ENCODE peak calls at places on chromosomes 3 and 15, in seven cellular contexts. One of them, this sample, is unnamed.
A peak's percentile ranks its signal among the peaks of the same experiment; 100 is the strongest.

GRCh38 chr3:44066806-44067205 is 174.9 kb upstream of the TOPAZ1 start:
- DNase-seq in type B pancreatic cell: peak; percentile 27
- DNase-seq in kidney tubule cell: peak; percentile 79
- DNase-seq in mesothelial cell of epicardium: no peak
- DNase-seq in non-pigmented ciliary epithelial cell: no peak
- DNase-seq in activated CD8-positive, alpha-beta memory T cell treated with anti-CD3 and anti-CD28 coated beads for 48 hours: no peak
- DNase-seq in fibroblast of gingiva: no peak
- DNase-seq in this sample: no peak

GRCh38 chr3:160196511-160197104 is 28.6 kb upstream of the C3orf80 start:
- DNase-seq in mesothelial cell of epicardium: no peak
- DNase-seq in activated CD8-positive, alpha-beta memory T cell treated with anti-CD3 and anti-CD28 coated beads for 48 hours: no peak
- DNase-seq in type B pancreatic cell: peak; percentile 34
- DNase-seq in non-pigmented ciliary epithelial cell: no peak
- DNase-seq in fibroblast of gingiva: peak; percentile 41
- DNase-seq in kidney tubule cell: no peak
- DNase-seq in this sample: no peak

GRCh38 chr3:171351676-171352075 is 108.5 kb downstream of the TNIK start:
- DNase-seq in non-pigmented ciliary epithelial cell: peak; percentile 67
- DNase-seq in mesothelial cell of epicardium: no peak
- DNase-seq in type B pancreatic cell: no peak
- DNase-seq in kidney tubule cell: peak; percentile 97
- DNase-seq in fibroblast of gingiva: peak; percentile 76
- DNase-seq in activated CD8-positive, alpha-beta memory T cell treated with anti-CD3 and anti-CD28 coated beads for 48 hours: no peak
- DNase-seq in this sample: peak; percentile 60

GRCh38 chr15:31262901-31263671 is 63.5 kb upstream of the KLF13 start:
- DNase-seq in activated CD8-positive, alpha-beta memory T cell treated with anti-CD3 and anti-CD28 coated beads for 48 hours: no peak
- DNase-seq in non-pigmented ciliary epithelial cell: no peak
- DNase-seq in fibroblast of gingiva: peak; percentile 76
- DNase-seq in kidney tubule cell: peak; percentile 98
- DNase-seq in mesothelial cell of epicardium: peak; percentile 31
- DNase-seq in type B pancreatic cell: peak; percentile 15
- DNase-seq in this sample: no peak

GRCh38 chr15:69881760-69882159 is 216.0 kb downstream of the TLE3 start:
- DNase-seq in activated CD8-positive, alpha-beta memory T cell treated with anti-CD3 and anti-CD28 coated beads for 48 hours: no peak
- DNase-seq in mesothelial cell of epicardium: no peak
- DNase-seq in kidney tubule cell: peak; percentile 50
- DNase-seq in fibroblast of gingiva: no peak
- DNase-seq in non-pigmented ciliary epithelial cell: no peak
- DNase-seq in type B pancreatic cell: no peak
- DNase-seq in this sample: no peak

GRCh38 chr3:100041328-100041749 is 73.0 kb downstream of the FILIP1L start:
- DNase-seq in mesothelial cell of epicardium: no peak
- DNase-seq in fibroblast of gingiva: peak; percentile 86
- DNase-seq in non-pigmented ciliary epithelial cell: no peak
- DNase-seq in type B pancreatic cell: no peak
- DNase-seq in activated CD8-positive, alpha-beta memory T cell treated with anti-CD3 and anti-CD28 coated beads for 48 hours: no peak
- DNase-seq in kidney tubule cell: peak; percentile 91
- DNase-seq in this sample: peak; percentile 77

GRCh38 chr15:90037961-90038633 is 37.0 kb downstream of the ZNF710 start:
- DNase-seq in fibroblast of gingiva: no peak
- DNase-seq in mesothelial cell of epicardium: no peak
- DNase-seq in type B pancreatic cell: no peak
- DNase-seq in kidney tubule cell: peak; percentile 78
- DNase-seq in non-pigmented ciliary epithelial cell: no peak
- DNase-seq in activated CD8-positive, alpha-beta memory T cell treated with anti-CD3 and anti-CD28 coated beads for 48 hours: no peak
- DNase-seq in this sample: no peak

GRCh38 chr3:115494826-115495225 is 128.5 kb upstream of the GAP43 start:
- DNase-seq in activated CD8-positive, alpha-beta memory T cell treated with anti-CD3 and anti-CD28 coated beads for 48 hours: no peak
- DNase-seq in type B pancreatic cell: no peak
- DNase-seq in fibroblast of gingiva: no peak
- DNase-seq in kidney tubule cell: no peak
- DNase-seq in non-pigmented ciliary epithelial cell: no peak
- DNase-seq in mesothelial cell of epicardium: no peak
- DNase-seq in this sample: no peak

GRCh38 chr3:64685331-64685799 is 2.4 kb downstream of the ADAMTS9 start:
- DNase-seq in kidney tubule cell: no peak
- DNase-seq in type B pancreatic cell: peak; percentile 69
- DNase-seq in mesothelial cell of epicardium: peak; percentile 52
- DNase-seq in fibroblast of gingiva: peak; percentile 65
- DNase-seq in activated CD8-positive, alpha-beta memory T cell treated with anti-CD3 and anti-CD28 coated beads for 48 hours: no peak
- DNase-seq in non-pigmented ciliary epithelial cell: no peak
- DNase-seq in this sample: no peak

GRCh38 chr15:40471105-40471777 is 457 bp downstream of the CHST14 start:
- DNase-seq in mesothelial cell of epicardium: peak; percentile 51
- DNase-seq in kidney tubule cell: no peak
- DNase-seq in fibroblast of gingiva: peak; percentile 14
- DNase-seq in type B pancreatic cell: no peak
- DNase-seq in activated CD8-positive, alpha-beta memory T cell treated with anti-CD3 and anti-CD28 coated beads for 48 hours: no peak
- DNase-seq in non-pigmented ciliary epithelial cell: no peak
- DNase-seq in this sample: no peak

GRCh38 chr3:9787714-9788113 is 4.6 kb downstream of the TADA3 start:
- DNase-seq in fibroblast of gingiva: no peak
- DNase-seq in mesothelial cell of epicardium: no peak
- DNase-seq in non-pigmented ciliary epithelial cell: no peak
- DNase-seq in activated CD8-positive, alpha-beta memory T cell treated with anti-CD3 and anti-CD28 coated beads for 48 hours: no peak
- DNase-seq in kidney tubule cell: no peak
- DNase-seq in type B pancreatic cell: no peak
- DNase-seq in this sample: no peak

GRCh38 chr3:36380171-36381031 is at the start of gene STAC:
- DNase-seq in activated CD8-positive, alpha-beta memory T cell treated with anti-CD3 and anti-CD28 coated beads for 48 hours: no peak
- DNase-seq in fibroblast of gingiva: peak; percentile 16
- DNase-seq in mesothelial cell of epicardium: peak; percentile 43
- DNase-seq in non-pigmented ciliary epithelial cell: no peak
- DNase-seq in kidney tubule cell: peak; percentile 83
- DNase-seq in type B pancreatic cell: no peak
- DNase-seq in this sample: no peak

GRCh38 chr15:70772402-70772801 is 9.0 kb upstream of the UACA start:
- DNase-seq in non-pigmented ciliary epithelial cell: no peak
- DNase-seq in kidney tubule cell: peak; percentile 58
- DNase-seq in type B pancreatic cell: no peak
- DNase-seq in activated CD8-positive, alpha-beta memory T cell treated with anti-CD3 and anti-CD28 coated beads for 48 hours: no peak
- DNase-seq in fibroblast of gingiva: no peak
- DNase-seq in mesothelial cell of epicardium: no peak
- DNase-seq in this sample: no peak

GRCh38 chr3:124620600-124621063 is 109.6 kb upstream of the UMPS start:
- DNase-seq in fibroblast of gingiva: no peak
- DNase-seq in activated CD8-positive, alpha-beta memory T cell treated with anti-CD3 and anti-CD28 coated beads for 48 hours: no peak
- DNase-seq in non-pigmented ciliary epithelial cell: no peak
- DNase-seq in type B pancreatic cell: no peak
- DNase-seq in mesothelial cell of epicardium: no peak
- DNase-seq in kidney tubule cell: peak; percentile 29
- DNase-seq in this sample: no peak

GRCh38 chr15:51499379-51499976 is 123.1 kb downstream of the DMXL2 start:
- DNase-seq in kidney tubule cell: peak; percentile 45
- DNase-seq in activated CD8-positive, alpha-beta memory T cell treated with anti-CD3 and anti-CD28 coated beads for 48 hours: no peak
- DNase-seq in non-pigmented ciliary epithelial cell: peak; percentile 19
- DNase-seq in type B pancreatic cell: no peak
- DNase-seq in fibroblast of gingiva: peak; percentile 40
- DNase-seq in mesothelial cell of epicardium: no peak
- DNase-seq in this sample: peak; percentile 15

GRCh38 chr3:98519351-98519750 is 3.4 kb downstream of the CLDND1 start:
- DNase-seq in kidney tubule cell: peak; percentile 46
- DNase-seq in activated CD8-positive, alpha-beta memory T cell treated with anti-CD3 and anti-CD28 coated beads for 48 hours: no peak
- DNase-seq in type B pancreatic cell: no peak
- DNase-seq in non-pigmented ciliary epithelial cell: no peak
- DNase-seq in fibroblast of gingiva: no peak
- DNase-seq in mesothelial cell of epicardium: no peak
- DNase-seq in this sample: no peak

GRCh38 chr3:188948658-188949400 is 222.9 kb upstream of the TPRG1 start:
- DNase-seq in fibroblast of gingiva: peak; percentile 90
- DNase-seq in type B pancreatic cell: no peak
- DNase-seq in activated CD8-positive, alpha-beta memory T cell treated with anti-CD3 and anti-CD28 coated beads for 48 hours: no peak
- DNase-seq in non-pigmented ciliary epithelial cell: peak; percentile 99
- DNase-seq in kidney tubule cell: peak; percentile 93
- DNase-seq in mesothelial cell of epicardium: no peak
- DNase-seq in this sample: peak; percentile 78

GRCh38 chr15:75042730-75043508 is 19.5 kb downstream of the PPCDC start:
- DNase-seq in mesothelial cell of epicardium: no peak
- DNase-seq in kidney tubule cell: peak; percentile 89
- DNase-seq in activated CD8-positive, alpha-beta memory T cell treated with anti-CD3 and anti-CD28 coated beads for 48 hours: no peak
- DNase-seq in type B pancreatic cell: no peak
- DNase-seq in non-pigmented ciliary epithelial cell: no peak
- DNase-seq in fibroblast of gingiva: peak; percentile 35
- DNase-seq in this sample: no peak

GRCh38 chr15:45268135-45268534 is 16.1 kb downstream of the SLC28A2 start:
- DNase-seq in fibroblast of gingiva: no peak
- DNase-seq in type B pancreatic cell: no peak
- DNase-seq in non-pigmented ciliary epithelial cell: no peak
- DNase-seq in kidney tubule cell: peak; percentile 23
- DNase-seq in mesothelial cell of epicardium: no peak
- DNase-seq in activated CD8-positive, alpha-beta memory T cell treated with anti-CD3 and anti-CD28 coated beads for 48 hours: no peak
- DNase-seq in this sample: no peak

GRCh38 chr3:118128886-118129285 is 905.8 kb downstream of the IGSF11 start:
- DNase-seq in mesothelial cell of epicardium: no peak
- DNase-seq in non-pigmented ciliary epithelial cell: peak; percentile 3
- DNase-seq in activated CD8-positive, alpha-beta memory T cell treated with anti-CD3 and anti-CD28 coated beads for 48 hours: no peak
- DNase-seq in fibroblast of gingiva: peak; percentile 72
- DNase-seq in type B pancreatic cell: no peak
- DNase-seq in kidney tubule cell: peak; percentile 4
- DNase-seq in this sample: peak; percentile 38

GRCh38 chr15:42385206-42385979 is 26.1 kb downstream of the CAPN3 start:
- DNase-seq in mesothelial cell of epicardium: no peak
- DNase-seq in kidney tubule cell: peak; percentile 50
- DNase-seq in fibroblast of gingiva: no peak
- DNase-seq in non-pigmented ciliary epithelial cell: peak; percentile 17
- DNase-seq in type B pancreatic cell: no peak
- DNase-seq in activated CD8-positive, alpha-beta memory T cell treated with anti-CD3 and anti-CD28 coated beads for 48 hours: no peak
- DNase-seq in this sample: peak; percentile 27

GRCh38 chr3:55894605-55895004 is 407.5 kb upstream of the WNT5A start:
- DNase-seq in type B pancreatic cell: no peak
- DNase-seq in non-pigmented ciliary epithelial cell: no peak
- DNase-seq in activated CD8-positive, alpha-beta memory T cell treated with anti-CD3 and anti-CD28 coated beads for 48 hours: no peak
- DNase-seq in mesothelial cell of epicardium: no peak
- DNase-seq in kidney tubule cell: no peak
- DNase-seq in fibroblast of gingiva: no peak
- DNase-seq in this sample: no peak

GRCh38 chr15:91956026-91956723 is 102.7 kb downstream of the SLCO3A1 start:
- DNase-seq in mesothelial cell of epicardium: no peak
- DNase-seq in fibroblast of gingiva: peak; percentile 67
- DNase-seq in non-pigmented ciliary epithelial cell: no peak
- DNase-seq in kidney tubule cell: no peak
- DNase-seq in type B pancreatic cell: no peak
- DNase-seq in activated CD8-positive, alpha-beta memory T cell treated with anti-CD3 and anti-CD28 coated beads for 48 hours: no peak
- DNase-seq in this sample: no peak

GRCh38 chr3:52468336-52468735 is 12.9 kb downstream of the NISCH start:
- DNase-seq in type B pancreatic cell: no peak
- DNase-seq in mesothelial cell of epicardium: no peak
- DNase-seq in fibroblast of gingiva: peak; percentile 59
- DNase-seq in non-pigmented ciliary epithelial cell: no peak
- DNase-seq in activated CD8-positive, alpha-beta memory T cell treated with anti-CD3 and anti-CD28 coated beads for 48 hours: no peak
- DNase-seq in kidney tubule cell: no peak
- DNase-seq in this sample: no peak

GRCh38 chr3:13023251-13024055 is 49.8 kb downstream of the IQSEC1 start:
- DNase-seq in non-pigmented ciliary epithelial cell: no peak
- DNase-seq in mesothelial cell of epicardium: no peak
- DNase-seq in activated CD8-positive, alpha-beta memory T cell treated with anti-CD3 and anti-CD28 coated beads for 48 hours: no peak
- DNase-seq in fibroblast of gingiva: no peak
- DNase-seq in kidney tubule cell: no peak
- DNase-seq in type B pancreatic cell: no peak
- DNase-seq in this sample: no peak

GRCh38 chr3:8201011-8201410 is 300.6 kb upstream of the LMCD1 start:
- DNase-seq in activated CD8-positive, alpha-beta memory T cell treated with anti-CD3 and anti-CD28 coated beads for 48 hours: no peak
- DNase-seq in mesothelial cell of epicardium: no peak
- DNase-seq in type B pancreatic cell: no peak
- DNase-seq in non-pigmented ciliary epithelial cell: no peak
- DNase-seq in kidney tubule cell: no peak
- DNase-seq in fibroblast of gingiva: no peak
- DNase-seq in this sample: no peak

GRCh38 chr3:5431142-5431541 is 243.6 kb downstream of the EDEM1 start:
- DNase-seq in mesothelial cell of epicardium: no peak
- DNase-seq in non-pigmented ciliary epithelial cell: no peak
- DNase-seq in type B pancreatic cell: no peak
- DNase-seq in activated CD8-positive, alpha-beta memory T cell treated with anti-CD3 and anti-CD28 coated beads for 48 hours: no peak
- DNase-seq in kidney tubule cell: no peak
- DNase-seq in fibroblast of gingiva: no peak
- DNase-seq in this sample: no peak

GRCh38 chr15:59170295-59170881 is 36.3 kb upstream of the LDHAL6B start:
- DNase-seq in mesothelial cell of epicardium: no peak
- DNase-seq in kidney tubule cell: peak; percentile 92
- DNase-seq in non-pigmented ciliary epithelial cell: no peak
- DNase-seq in activated CD8-positive, alpha-beta memory T cell treated with anti-CD3 and anti-CD28 coated beads for 48 hours: no peak
- DNase-seq in fibroblast of gingiva: peak; percentile 93
- DNase-seq in type B pancreatic cell: no peak
- DNase-seq in this sample: no peak

GRCh38 chr15:66729339-66729951 is 27.4 kb downstream of the SMAD6 start:
- DNase-seq in activated CD8-positive, alpha-beta memory T cell treated with anti-CD3 and anti-CD28 coated beads for 48 hours: no peak
- DNase-seq in type B pancreatic cell: no peak
- DNase-seq in non-pigmented ciliary epithelial cell: no peak
- DNase-seq in mesothelial cell of epicardium: no peak
- DNase-seq in fibroblast of gingiva: no peak
- DNase-seq in kidney tubule cell: no peak
- DNase-seq in this sample: no peak

GRCh38 chr15:65383456-65383855 is 5.7 kb upstream of the IGDCC3 start:
- DNase-seq in mesothelial cell of epicardium: no peak
- DNase-seq in fibroblast of gingiva: no peak
- DNase-seq in activated CD8-positive, alpha-beta memory T cell treated with anti-CD3 and anti-CD28 coated beads for 48 hours: no peak
- DNase-seq in type B pancreatic cell: no peak
- DNase-seq in non-pigmented ciliary epithelial cell: no peak
- DNase-seq in kidney tubule cell: no peak
- DNase-seq in this sample: no peak

GRCh38 chr3:153070153-153070868 is 91.7 kb upstream of the RAP2B start:
- DNase-seq in activated CD8-positive, alpha-beta memory T cell treated with anti-CD3 and anti-CD28 coated beads for 48 hours: no peak
- DNase-seq in fibroblast of gingiva: peak; percentile 44
- DNase-seq in type B pancreatic cell: no peak
- DNase-seq in non-pigmented ciliary epithelial cell: peak; percentile 55
- DNase-seq in kidney tubule cell: peak; percentile 45
- DNase-seq in mesothelial cell of epicardium: no peak
- DNase-seq in this sample: no peak

GRCh38 chr3:114627760-114628159 is 333.9 kb downstream of the TIGIT start:
- DNase-seq in fibroblast of gingiva: peak; percentile 94
- DNase-seq in type B pancreatic cell: no peak
- DNase-seq in kidney tubule cell: no peak
- DNase-seq in mesothelial cell of epicardium: no peak
- DNase-seq in non-pigmented ciliary epithelial cell: no peak
- DNase-seq in activated CD8-positive, alpha-beta memory T cell treated with anti-CD3 and anti-CD28 coated beads for 48 hours: no peak
- DNase-seq in this sample: no peak

GRCh38 chr15:43190178-43190577 is 5.0 kb downstream of the CCNDBP1 start:
- DNase-seq in type B pancreatic cell: no peak
- DNase-seq in fibroblast of gingiva: no peak
- DNase-seq in non-pigmented ciliary epithelial cell: no peak
- DNase-seq in activated CD8-positive, alpha-beta memory T cell treated with anti-CD3 and anti-CD28 coated beads for 48 hours: no peak
- DNase-seq in mesothelial cell of epicardium: no peak
- DNase-seq in kidney tubule cell: peak; percentile 15
- DNase-seq in this sample: no peak

GRCh38 chr15:70195808-70196304 is 98.1 kb upstream of the TLE3 start:
- DNase-seq in kidney tubule cell: peak; percentile 61
- DNase-seq in activated CD8-positive, alpha-beta memory T cell treated with anti-CD3 and anti-CD28 coated beads for 48 hours: no peak
- DNase-seq in fibroblast of gingiva: peak; percentile 78
- DNase-seq in mesothelial cell of epicardium: peak; percentile 52
- DNase-seq in non-pigmented ciliary epithelial cell: peak; percentile 71
- DNase-seq in type B pancreatic cell: no peak
- DNase-seq in this sample: peak; percentile 76

GRCh38 chr15:82108489-82109078 is 62.8 kb upstream of the MEX3B start:
- DNase-seq in kidney tubule cell: peak; percentile 65
- DNase-seq in type B pancreatic cell: no peak
- DNase-seq in activated CD8-positive, alpha-beta memory T cell treated with anti-CD3 and anti-CD28 coated beads for 48 hours: peak; percentile 58
- DNase-seq in non-pigmented ciliary epithelial cell: no peak
- DNase-seq in mesothelial cell of epicardium: peak; percentile 68
- DNase-seq in fibroblast of gingiva: peak; percentile 28
- DNase-seq in this sample: no peak

GRCh38 chr3:192642651-192643050 is 84.7 kb downstream of the FGF12 start:
- DNase-seq in activated CD8-positive, alpha-beta memory T cell treated with anti-CD3 and anti-CD28 coated beads for 48 hours: no peak
- DNase-seq in mesothelial cell of epicardium: no peak
- DNase-seq in non-pigmented ciliary epithelial cell: no peak
- DNase-seq in kidney tubule cell: no peak
- DNase-seq in type B pancreatic cell: no peak
- DNase-seq in fibroblast of gingiva: no peak
- DNase-seq in this sample: no peak

GRCh38 chr15:71496336-71496955 is 313.9 kb upstream of the NR2E3 start:
- DNase-seq in activated CD8-positive, alpha-beta memory T cell treated with anti-CD3 and anti-CD28 coated beads for 48 hours: no peak
- DNase-seq in mesothelial cell of epicardium: no peak
- DNase-seq in fibroblast of gingiva: peak; percentile 7
- DNase-seq in kidney tubule cell: no peak
- DNase-seq in non-pigmented ciliary epithelial cell: peak; percentile 4
- DNase-seq in type B pancreatic cell: no peak
- DNase-seq in this sample: no peak

This sample was measured in AG04450.